ENCODE peak calls at places on chromosomes 11 and 22, in six cellular contexts. One of them, this sample, is unnamed.

GRCh38 chr11:44767421-44767820 is 40.7 kb downstream of the TSPAN18 start:
- DNase-seq in kidney epithelial cell: no peak
- DNase-seq in left lung: no peak
- DNase-seq in keratinocyte: no peak
- DNase-seq in Caco-2: no peak
- DNase-seq in BJ: no peak
- DNase-seq in this sample: peak; percentile 18

GRCh38 chr11:71447791-71448256 is 369 bp downstream of the DHCR7 start:
- DNase-seq in keratinocyte: no peak
- DNase-seq in Caco-2: peak; percentile 84
- DNase-seq in kidney epithelial cell: no peak
- DNase-seq in BJ: no peak
- DNase-seq in left lung: no peak
- DNase-seq in this sample: no peak

GRCh38 chr11:123180574-123180973 is 14.5 kb downstream of the CLMP start:
- DNase-seq in BJ: no peak
- DNase-seq in left lung: no peak
- DNase-seq in keratinocyte: no peak
- DNase-seq in kidney epithelial cell: no peak
- DNase-seq in Caco-2: no peak
- DNase-seq in this sample: no peak

GRCh38 chr11:131640320-131640719 is 269.9 kb downstream of the NTM start:
- DNase-seq in Caco-2: no peak
- DNase-seq in kidney epithelial cell: no peak
- DNase-seq in BJ: no peak
- DNase-seq in left lung: no peak
- DNase-seq in keratinocyte: no peak
- DNase-seq in this sample: peak; percentile 59

GRCh38 chr11:95081412-95081811 is 8.2 kb upstream of the ENDOD1 start:
- DNase-seq in BJ: no peak
- DNase-seq in Caco-2: no peak
- DNase-seq in keratinocyte: no peak
- DNase-seq in kidney epithelial cell: no peak
- DNase-seq in left lung: no peak
- DNase-seq in this sample: peak; percentile 60

GRCh38 chr11:97269527-97269926 is 879.7 kb downstream of the JRKL start:
- DNase-seq in left lung: no peak
- DNase-seq in keratinocyte: no peak
- DNase-seq in Caco-2: peak; percentile 59
- DNase-seq in kidney epithelial cell: no peak
- DNase-seq in BJ: no peak
- DNase-seq in this sample: no peak

GRCh38 chr22:18091916-18092526 is 14.2 kb downstream of the PEX26 start:
- DNase-seq in keratinocyte: no peak
- DNase-seq in Caco-2: no peak
- DNase-seq in kidney epithelial cell: no peak
- DNase-seq in BJ: no peak
- DNase-seq in left lung: no peak
- DNase-seq in this sample: no peak

GRCh38 chr22:35434061-35434750 is 34.3 kb downstream of the MCM5 start:
- DNase-seq in left lung: no peak
- DNase-seq in kidney epithelial cell: no peak
- DNase-seq in Caco-2: no peak
- DNase-seq in keratinocyte: no peak
- DNase-seq in BJ: no peak
- DNase-seq in this sample: no peak

GRCh38 chr11:68848429-68848828 is 6.7 kb upstream of the CPT1A start:
- DNase-seq in keratinocyte: no peak
- DNase-seq in Caco-2: no peak
- DNase-seq in kidney epithelial cell: no peak
- DNase-seq in left lung: no peak
- DNase-seq in BJ: no peak
- DNase-seq in this sample: no peak

GRCh38 chr22:28978158-28978557 is 83.5 kb downstream of the C22orf31 start:
- DNase-seq in BJ: no peak
- DNase-seq in kidney epithelial cell: no peak
- DNase-seq in left lung: no peak
- DNase-seq in keratinocyte: no peak
- DNase-seq in Caco-2: no peak
- DNase-seq in this sample: no peak

GRCh38 chr11:73252577-73253191 is 19.5 kb upstream of the P2RY6 start:
- DNase-seq in left lung: no peak
- DNase-seq in kidney epithelial cell: no peak
- DNase-seq in Caco-2: peak; percentile 73
- DNase-seq in keratinocyte: no peak
- DNase-seq in BJ: no peak
- DNase-seq in this sample: peak; percentile 60

GRCh38 chr11:93730108-93731107 is 10.9 kb downstream of the TAF1D start:
- DNase-seq in BJ: no peak
- DNase-seq in kidney epithelial cell: no peak
- DNase-seq in keratinocyte: no peak
- DNase-seq in Caco-2: no peak
- DNase-seq in left lung: no peak
- DNase-seq in this sample: no peak

GRCh38 chr11:71997594-71997993 is 1.1 kb upstream of the IL18BP start:
- DNase-seq in left lung: no peak
- DNase-seq in kidney epithelial cell: no peak
- DNase-seq in keratinocyte: no peak
- DNase-seq in Caco-2: no peak
- DNase-seq in BJ: no peak
- DNase-seq in this sample: no peak

GRCh38 chr11:8564526-8564925 is 29.5 kb downstream of the STK33 start:
- DNase-seq in kidney epithelial cell: no peak
- DNase-seq in left lung: no peak
- DNase-seq in keratinocyte: no peak
- DNase-seq in BJ: no peak
- DNase-seq in Caco-2: no peak
- DNase-seq in this sample: no peak

GRCh38 chr22:45157907-45158306 is 5.8 kb upstream of the NUP50 start:
- DNase-seq in keratinocyte: no peak
- DNase-seq in Caco-2: peak; percentile 16
- DNase-seq in BJ: no peak
- DNase-seq in left lung: no peak
- DNase-seq in kidney epithelial cell: no peak
- DNase-seq in this sample: no peak

GRCh38 chr11:130831506-130832385 is 84.5 kb downstream of the SNX19 start:
- DNase-seq in Caco-2: no peak
- DNase-seq in left lung: no peak
- DNase-seq in BJ: no peak
- DNase-seq in keratinocyte: no peak
- DNase-seq in kidney epithelial cell: no peak
- DNase-seq in this sample: peak; percentile 62

GRCh38 chr11:72225411-72225951 is 914 bp downstream of the INPPL1 start:
- DNase-seq in BJ: no peak
- DNase-seq in kidney epithelial cell: no peak
- DNase-seq in Caco-2: peak; percentile 40
- DNase-seq in left lung: no peak
- DNase-seq in keratinocyte: no peak
- DNase-seq in this sample: peak; percentile 62

GRCh38 chr11:132704796-132705375 is 827.4 kb downstream of the OPCML start:
- DNase-seq in left lung: no peak
- DNase-seq in BJ: no peak
- DNase-seq in kidney epithelial cell: no peak
- DNase-seq in Caco-2: peak; percentile 8
- DNase-seq in keratinocyte: no peak
- DNase-seq in this sample: no peak

GRCh38 chr11:61327669-61328071 is 5.2 kb downstream of the DDB1 start:
- DNase-seq in BJ: peak; percentile 36
- DNase-seq in Caco-2: no peak
- DNase-seq in left lung: no peak
- DNase-seq in keratinocyte: no peak
- DNase-seq in kidney epithelial cell: no peak
- DNase-seq in this sample: no peak

GRCh38 chr22:35995345-35995744 is 33.3 kb downstream of the RBFOX2 start:
- DNase-seq in Caco-2: no peak
- DNase-seq in keratinocyte: no peak
- DNase-seq in kidney epithelial cell: no peak
- DNase-seq in BJ: no peak
- DNase-seq in left lung: no peak
- DNase-seq in this sample: peak; percentile 53

GRCh38 chr11:86106916-86107315 is 38.0 kb upstream of the PICALM start:
- DNase-seq in keratinocyte: no peak
- DNase-seq in kidney epithelial cell: no peak
- DNase-seq in left lung: no peak
- DNase-seq in Caco-2: no peak
- DNase-seq in BJ: no peak
- DNase-seq in this sample: no peak

GRCh38 chr11:86335131-86335768 is 33.2 kb downstream of the HIKESHI start:
- DNase-seq in BJ: peak; percentile 20
- DNase-seq in left lung: no peak
- DNase-seq in kidney epithelial cell: no peak
- DNase-seq in keratinocyte: peak; percentile 9
- DNase-seq in Caco-2: no peak
- DNase-seq in this sample: no peak

GRCh38 chr11:27466363-27466762 is 6.2 kb downstream of the LGR4 start:
- DNase-seq in kidney epithelial cell: no peak
- DNase-seq in left lung: no peak
- DNase-seq in BJ: no peak
- DNase-seq in keratinocyte: no peak
- DNase-seq in Caco-2: no peak
- DNase-seq in this sample: no peak

GRCh38 chr11:2294340-2295290 is 7.1 kb downstream of the C11orf21 start:
- DNase-seq in left lung: no peak
- DNase-seq in keratinocyte: no peak
- DNase-seq in kidney epithelial cell: no peak
- DNase-seq in BJ: no peak
- DNase-seq in Caco-2: no peak
- DNase-seq in this sample: peak; percentile 34
- TF ChIP-seq CTCF in left lung: no peak
- TF ChIP-seq CTCF in keratinocyte: no peak
- TF ChIP-seq CTCF in kidney epithelial cell: no peak
- TF ChIP-seq CTCF in BJ: no peak
- TF ChIP-seq CTCF in Caco-2: no peak
- TF ChIP-seq CTCF in this sample: no peak

GRCh38 chr11:128565881-128566280 is 21.5 kb downstream of the ETS1 start:
- DNase-seq in keratinocyte: no peak
- DNase-seq in left lung: no peak
- DNase-seq in kidney epithelial cell: no peak
- DNase-seq in Caco-2: peak; percentile 77
- DNase-seq in BJ: no peak
- DNase-seq in this sample: no peak
- H3K4me3 ChIP-seq in keratinocyte: no peak overlapping the region
- H3K4me3 ChIP-seq in left lung: no peak overlapping the region
- H3K4me3 ChIP-seq in kidney epithelial cell: no peak overlapping the region
- H3K4me3 ChIP-seq in Caco-2: no peak overlapping the region
- H3K4me3 ChIP-seq in BJ: no peak overlapping the region
- H3K4me3 ChIP-seq in this sample: no peak overlapping the region

GRCh38 chr11:13487661-13488030 is 8.2 kb downstream of the PTH start:
- DNase-seq in kidney epithelial cell: no peak
- DNase-seq in keratinocyte: no peak
- DNase-seq in Caco-2: peak; percentile 51
- DNase-seq in BJ: no peak
- DNase-seq in left lung: no peak
- DNase-seq in this sample: peak; percentile 81
- TF ChIP-seq CTCF in kidney epithelial cell: peak; percentile 11
- TF ChIP-seq CTCF in keratinocyte: peak; percentile 43
- TF ChIP-seq CTCF in Caco-2: no peak
- TF ChIP-seq CTCF in BJ: peak; percentile 41
- TF ChIP-seq CTCF in left lung: no peak
- TF ChIP-seq CTCF in this sample: peak; percentile 66

DNA sequence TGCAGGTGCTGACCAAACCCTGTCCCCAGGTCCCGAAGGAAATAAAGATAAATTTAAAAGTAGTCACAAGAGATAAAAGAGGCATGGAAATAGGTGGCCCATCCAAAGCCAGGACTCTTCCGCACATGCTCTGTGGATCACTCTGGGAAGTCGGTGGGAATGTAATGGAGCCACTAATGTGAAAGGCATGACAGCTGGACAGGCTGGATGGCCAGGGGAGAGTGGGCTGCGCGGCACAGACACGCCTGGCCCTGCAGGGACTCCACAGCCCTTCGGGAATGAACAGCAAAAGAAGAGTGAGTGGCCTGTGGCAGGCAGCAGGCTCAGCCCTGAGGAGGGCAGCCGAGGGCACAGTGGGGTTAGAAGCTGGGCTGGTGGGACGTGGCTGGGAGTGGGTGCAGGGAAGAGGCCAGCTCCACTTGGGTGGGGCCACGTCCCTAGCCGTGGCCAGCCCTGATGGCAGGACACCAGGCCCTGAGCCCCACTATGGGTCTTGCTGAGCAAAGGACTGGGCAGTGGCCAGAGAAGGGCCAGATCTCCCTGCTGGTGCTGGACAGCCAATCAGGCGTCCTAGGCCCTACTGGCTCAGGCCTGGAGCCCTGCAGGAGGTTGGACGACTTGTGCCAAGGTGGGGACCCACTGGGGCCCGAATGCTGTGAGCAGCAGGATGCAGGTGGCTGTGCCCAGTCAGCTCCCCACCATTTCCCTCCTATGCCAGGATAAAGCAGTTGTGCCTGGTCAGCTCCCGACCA is 31.3 kb upstream of the GNB1L start:
- DNase-seq in left lung: no peak
- DNase-seq in keratinocyte: no peak
- DNase-seq in Caco-2: no peak
- DNase-seq in kidney epithelial cell: no peak
- DNase-seq in BJ: no peak
- DNase-seq in this sample: peak; percentile 44
- H3K4me3 ChIP-seq in left lung: no peak overlapping the region
- H3K4me3 ChIP-seq in keratinocyte: no peak overlapping the region
- H3K4me3 ChIP-seq in Caco-2: no peak overlapping the region
- H3K4me3 ChIP-seq in kidney epithelial cell: no peak overlapping the region
- H3K4me3 ChIP-seq in BJ: no peak overlapping the region
- H3K4me3 ChIP-seq in this sample: no peak overlapping the region

DNA sequence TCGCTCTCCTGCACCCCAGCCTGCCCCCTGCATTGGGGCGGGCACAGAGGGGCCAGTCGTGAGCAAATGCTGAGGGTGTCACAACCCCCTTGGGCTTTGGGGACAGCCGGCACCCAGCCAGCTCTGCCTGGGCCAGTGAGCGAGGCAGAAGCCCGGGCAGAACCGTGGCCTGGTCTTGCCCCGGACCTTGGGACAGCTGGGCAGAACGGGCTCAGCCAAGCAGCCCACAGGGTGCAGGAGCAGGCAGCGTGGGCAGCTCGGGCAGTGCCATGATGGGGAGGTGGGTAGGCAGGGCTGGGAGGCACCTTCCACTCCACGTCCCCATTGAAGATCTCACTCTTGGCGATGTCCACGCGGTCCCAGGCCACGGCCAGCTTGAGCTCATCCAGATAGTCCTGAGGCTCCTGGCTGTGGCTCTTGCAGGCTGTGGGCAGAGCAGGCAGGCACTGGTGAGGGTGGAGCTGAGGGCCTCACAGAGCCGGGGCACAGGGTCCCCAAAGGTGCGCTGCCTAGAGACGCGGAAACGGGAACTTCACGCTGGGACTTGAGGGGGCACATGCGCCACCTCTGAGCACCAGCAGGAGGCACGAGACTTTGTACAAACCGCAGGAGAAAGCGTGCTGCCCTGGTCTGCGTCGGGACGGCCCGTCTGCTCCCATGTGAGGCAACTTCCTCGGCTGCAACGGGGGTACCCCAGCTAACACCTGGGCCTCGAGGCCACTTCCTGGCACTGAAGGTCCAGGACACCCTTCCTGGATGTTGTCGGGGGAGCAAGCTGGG is 15.2 kb downstream of the TSSC4 start:
- DNase-seq in kidney epithelial cell: no peak
- DNase-seq in keratinocyte: no peak
- DNase-seq in left lung: no peak
- DNase-seq in Caco-2: no peak
- DNase-seq in BJ: no peak
- DNase-seq in this sample: no peak
- TF ChIP-seq CTCF in kidney epithelial cell: no peak
- TF ChIP-seq CTCF in keratinocyte: no peak
- TF ChIP-seq CTCF in left lung: no peak
- TF ChIP-seq CTCF in Caco-2: peak; percentile 16
- TF ChIP-seq CTCF in BJ: no peak
- TF ChIP-seq CTCF in this sample: peak; percentile 52